ENCODE peak calls at places on chromosome 2, in eight cellular contexts. V, W, N, U, A, E, D and O are unnamed samples.

GRCh38 chr2:178404380-178404767 is 46.6 kb downstream of the PRKRA start:
- DNase-seq in V (no peak), W (peak; percentile 100), N (peak; percentile 28), U (peak; percentile 53), A (no peak), E (peak; percentile 84), D (no peak), O (no peak)

GRCh38 chr2:128755693-128756371 is 437.2 kb upstream of the HS6ST1 start:
- DNase-seq in V (no peak), W (no peak), N (no peak), U (no peak), A (no peak), E (no peak), D (no peak), O (no peak)

GRCh38 chr2:190482441-190482840 is 52.1 kb downstream of the NEMP2 start:
- DNase-seq in V (no peak), W (no peak), N (no peak), U (no peak), A (no peak), E (no peak), D (no peak), O (no peak)

GRCh38 chr2:46098606-46099005 is 198.6 kb upstream of the EPAS1 start:
- DNase-seq in V (no peak), W (peak; percentile 68), N (no peak), U (no peak), A (peak; percentile 73), E (peak; percentile 72), D (no peak), O (peak; percentile 96)

GRCh38 chr2:34003795-34004194 is 404.7 kb upstream of the FAM98A start:
- DNase-seq in V (no peak), W (no peak), N (no peak), U (no peak), A (no peak), E (no peak), D (no peak), O (no peak)

GRCh38 chr2:159807183-159808037 is 9.4 kb upstream of the CD302 start:
- DNase-seq in V (peak; percentile 26), W (peak; percentile 58), N (peak; percentile 21), U (no peak), A (peak; percentile 57), E (peak; percentile 51), D (no peak), O (peak; percentile 14)

GRCh38 chr2:177148477-177149154 is 64.0 kb upstream of the HNRNPA3 start:
- DNase-seq in V (peak; percentile 78), W (peak; percentile 69), N (peak; percentile 82), U (peak; percentile 54), A (peak; percentile 77), E (peak; percentile 76), D (peak; percentile 69), O (peak; percentile 76)

GRCh38 chr2:164875334-164876205 is 33.9 kb upstream of the COBLL1 start:
- DNase-seq in V (no peak), W (no peak), N (no peak), U (no peak), A (no peak), E (no peak), D (no peak), O (no peak)

GRCh38 chr2:219886615-219887014 is 259.2 kb downstream of the SLC4A3 start:
- DNase-seq in V (no peak), W (peak; percentile 4), N (no peak), U (no peak), A (peak; percentile 33), E (no peak), D (no peak), O (peak; percentile 4)